ENCODE peak calls at places on chromosomes 11 and 22, in four cellular contexts. One of them, this sample, is unnamed.

GRCh38 chr11:64592656-64593055 is 1.6 kb downstream of the SLC22A12 start:
- DNase-seq in K562: no peak
- DNase-seq in SK-N-SH: no peak
- DNase-seq in HepG2: no peak
- DNase-seq in this sample: no peak

GRCh38 chr11:103091024-103091423 is 936 bp downstream of the DCUN1D5 start:
- DNase-seq in HepG2: peak; percentile 12
- DNase-seq in SK-N-SH: peak; percentile 25
- DNase-seq in K562: peak; percentile 56
- DNase-seq in this sample: no peak

GRCh38 chr11:95544095-95544795 is 245.3 kb downstream of the FAM76B start:
- DNase-seq in K562: peak; percentile 32
- DNase-seq in SK-N-SH: no peak
- DNase-seq in HepG2: no peak
- DNase-seq in this sample: no peak

GRCh38 chr11:96307748-96308133 is 35.3 kb downstream of the MAML2 start:
- DNase-seq in K562: no peak
- DNase-seq in HepG2: no peak
- DNase-seq in SK-N-SH: no peak
- DNase-seq in this sample: peak; percentile 84

GRCh38 chr11:76607431-76607830 is 63.1 kb downstream of the LRRC32 start:
- DNase-seq in K562: no peak
- DNase-seq in HepG2: no peak
- DNase-seq in SK-N-SH: no peak
- DNase-seq in this sample: no peak

GRCh38 chr11:13294771-13295579 is 17.4 kb downstream of the BMAL1 start:
- DNase-seq in SK-N-SH: no peak
- DNase-seq in K562: no peak
- DNase-seq in HepG2: no peak
- DNase-seq in this sample: no peak

GRCh38 chr11:1307998-1308744 is 1.3 kb downstream of the TOLLIP start:
- DNase-seq in HepG2: no peak
- DNase-seq in K562: no peak
- DNase-seq in SK-N-SH: peak; percentile 14
- DNase-seq in this sample: no peak

GRCh38 chr22:21457023-21457787 is 10.0 kb upstream of the TMEM191C start:
- DNase-seq in SK-N-SH: no peak
- DNase-seq in HepG2: peak; percentile 65
- DNase-seq in K562: no peak
- DNase-seq in this sample: no peak

GRCh38 chr11:31646206-31646605 is 136.6 kb downstream of the ELP4 start:
- DNase-seq in HepG2: no peak
- DNase-seq in K562: no peak
- DNase-seq in SK-N-SH: no peak
- DNase-seq in this sample: no peak

GRCh38 chr11:64150481-64151239 is 15.3 kb downstream of the MACROD1 start:
- DNase-seq in K562: no peak
- DNase-seq in HepG2: no peak
- DNase-seq in SK-N-SH: no peak
- DNase-seq in this sample: no peak

GRCh38 chr11:10639350-10639749 is 54.2 kb downstream of the IRAG1 start:
- DNase-seq in K562: no peak
- DNase-seq in HepG2: no peak
- DNase-seq in SK-N-SH: no peak
- DNase-seq in this sample: no peak

GRCh38 chr11:70244698-70245097 is 25.8 kb upstream of the PPFIA1 start:
- DNase-seq in K562: no peak
- DNase-seq in SK-N-SH: no peak
- DNase-seq in HepG2: no peak
- DNase-seq in this sample: no peak

GRCh38 chr11:70326365-70326803 is 55.9 kb downstream of the PPFIA1 start:
- DNase-seq in HepG2: no peak
- DNase-seq in K562: no peak
- DNase-seq in SK-N-SH: no peak
- DNase-seq in this sample: no peak

GRCh38 chr11:77047007-77047927 is 13.1 kb downstream of the B3GNT6 start:
- DNase-seq in SK-N-SH: peak; percentile 82
- DNase-seq in HepG2: peak; percentile 91
- DNase-seq in K562: peak; percentile 93
- DNase-seq in this sample: peak; percentile 90

GRCh38 chr11:78690588-78690987 is 115.9 kb upstream of the NARS2 start:
- DNase-seq in K562: no peak
- DNase-seq in HepG2: no peak
- DNase-seq in SK-N-SH: no peak
- DNase-seq in this sample: no peak

GRCh38 chr11:20310137-20310536 is 53.4 kb upstream of the HTATIP2 start:
- DNase-seq in HepG2: no peak
- DNase-seq in SK-N-SH: no peak
- DNase-seq in K562: no peak
- DNase-seq in this sample: no peak

GRCh38 chr11:66264893-66265292 is 3.5 kb upstream of the RAB1B start:
- DNase-seq in HepG2: no peak
- DNase-seq in K562: peak; percentile 68
- DNase-seq in SK-N-SH: peak; percentile 59
- DNase-seq in this sample: no peak

GRCh38 chr11:80327971-80328614 is 887.3 kb upstream of the TENM4 start:
- DNase-seq in K562: no peak
- DNase-seq in SK-N-SH: no peak
- DNase-seq in HepG2: no peak
- DNase-seq in this sample: no peak

GRCh38 chr11:120801801-120802689 is 221.9 kb upstream of the TBCEL start:
- DNase-seq in SK-N-SH: peak; percentile 83
- DNase-seq in HepG2: peak; percentile 28
- DNase-seq in K562: peak; percentile 60
- DNase-seq in this sample: peak; percentile 32

GRCh38 chr11:109770323-109770722 is 322.9 kb upstream of the ZC3H12C start:
- DNase-seq in K562: no peak
- DNase-seq in SK-N-SH: peak; percentile 16
- DNase-seq in HepG2: no peak
- DNase-seq in this sample: no peak

GRCh38 chr11:2509481-2510001 is 64.7 kb downstream of the KCNQ1 start:
- DNase-seq in SK-N-SH: peak; percentile 21
- DNase-seq in HepG2: no peak
- DNase-seq in K562: no peak
- DNase-seq in this sample: no peak

GRCh38 chr22:48507171-48507570 is 1320.5 kb downstream of the BRD1 start:
- DNase-seq in SK-N-SH: no peak
- DNase-seq in HepG2: no peak
- DNase-seq in K562: no peak
- DNase-seq in this sample: no peak

GRCh38 chr11:2752923-2753322 is 53.1 kb upstream of the KCNQ1OT1 start:
- DNase-seq in SK-N-SH: no peak
- DNase-seq in K562: no peak
- DNase-seq in HepG2: no peak
- DNase-seq in this sample: no peak

GRCh38 chr11:67347964-67348749 is 5.2 kb downstream of the POLD4 start:
- DNase-seq in HepG2: no peak
- DNase-seq in K562: peak; percentile 81
- DNase-seq in SK-N-SH: peak; percentile 57
- DNase-seq in this sample: no peak

GRCh38 chr22:48627203-48627602 is 1200.5 kb downstream of the BRD1 start:
- DNase-seq in HepG2: no peak
- DNase-seq in K562: no peak
- DNase-seq in SK-N-SH: peak; percentile 70
- DNase-seq in this sample: no peak

GRCh38 chr22:32396746-32397145 is 15.3 kb downstream of the RTCB start:
- DNase-seq in K562: no peak
- DNase-seq in SK-N-SH: no peak
- DNase-seq in HepG2: no peak
- DNase-seq in this sample: no peak

GRCh38 chr11:65182258-65183170 is 786 bp downstream of the CAPN1 start:
- DNase-seq in SK-N-SH: no peak
- DNase-seq in HepG2: peak; percentile 34
- DNase-seq in K562: peak; percentile 59
- DNase-seq in this sample: peak; percentile 15

GRCh38 chr11:103652013-103652412 is 384.4 kb upstream of the DDI1 start:
- DNase-seq in SK-N-SH: no peak
- DNase-seq in HepG2: no peak
- DNase-seq in K562: no peak
- DNase-seq in this sample: no peak

GRCh38 chr11:45919806-45920530 is 2.3 kb upstream of the PEX16 start:
- DNase-seq in HepG2: peak; percentile 34
- DNase-seq in K562: no peak
- DNase-seq in SK-N-SH: peak; percentile 1
- DNase-seq in this sample: no peak

GRCh38 chr11:43399983-43400630 is 41.4 kb downstream of the TTC17 start:
- DNase-seq in K562: no peak
- DNase-seq in HepG2: no peak
- DNase-seq in SK-N-SH: no peak
- DNase-seq in this sample: no peak
- TF ChIP-seq ELF1 in K562: no peak
- TF ChIP-seq ELF1 in HepG2: no peak
- TF ChIP-seq ELF1 in SK-N-SH: no peak
- TF ChIP-seq ELF1 in this sample: no peak

DNA sequence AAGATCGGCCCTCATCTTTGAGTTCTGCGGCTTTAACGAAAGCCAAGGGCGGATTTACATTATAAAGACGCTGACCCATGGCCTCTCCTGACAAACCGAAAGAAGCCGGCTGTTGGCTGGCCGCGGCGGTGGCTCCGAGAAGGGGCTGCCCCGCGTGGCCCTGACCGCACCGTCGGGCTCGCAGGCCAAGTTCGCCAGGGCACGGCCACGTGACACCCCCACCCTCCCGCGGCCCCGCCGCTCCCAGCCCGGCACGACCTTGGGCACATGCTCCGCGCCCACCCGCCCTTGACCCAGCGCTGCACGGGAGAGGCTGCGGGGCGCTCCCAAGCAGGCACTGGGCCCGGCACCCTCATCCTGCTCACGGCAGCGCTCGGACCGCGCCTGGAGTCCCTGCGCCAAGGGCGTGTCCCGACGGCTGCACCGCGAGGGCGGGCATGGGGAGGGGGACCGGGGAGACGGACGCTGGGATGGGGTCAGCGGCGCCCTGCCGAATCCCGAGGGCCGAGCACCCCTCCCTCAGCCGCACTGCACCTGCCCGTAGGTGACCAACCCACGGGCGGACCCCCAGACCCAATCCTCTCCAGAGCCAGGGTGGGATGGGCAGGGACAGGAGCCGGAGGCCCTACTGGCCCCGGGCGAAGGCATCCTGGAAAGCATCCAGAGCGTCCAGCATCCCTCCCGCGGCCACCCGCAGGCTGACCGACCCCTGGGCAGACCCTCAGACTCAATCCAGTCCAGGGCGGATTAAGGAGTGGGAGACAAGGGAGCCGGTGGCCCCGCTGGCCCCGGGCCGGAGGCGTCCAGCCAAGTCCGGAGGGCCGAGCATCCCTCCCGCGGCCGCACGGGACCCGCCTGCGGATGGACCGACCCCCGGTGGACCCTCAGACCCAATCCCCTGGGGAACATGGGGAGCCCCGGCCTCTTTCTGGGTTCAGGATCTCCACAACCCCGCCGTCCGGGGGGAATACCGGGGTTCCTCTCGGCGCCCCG is 759 bp downstream of the CPT1A start:
- DNase-seq in SK-N-SH: peak; percentile 79
- DNase-seq in K562: peak; percentile 54
- DNase-seq in HepG2: no peak
- DNase-seq in this sample: no peak
- TF ChIP-seq SIN3A in SK-N-SH: no peak
- TF ChIP-seq SIN3A in K562: no peak
- TF ChIP-seq SIN3A in HepG2: no peak
- TF ChIP-seq SIN3A in this sample: no peak

DNA sequence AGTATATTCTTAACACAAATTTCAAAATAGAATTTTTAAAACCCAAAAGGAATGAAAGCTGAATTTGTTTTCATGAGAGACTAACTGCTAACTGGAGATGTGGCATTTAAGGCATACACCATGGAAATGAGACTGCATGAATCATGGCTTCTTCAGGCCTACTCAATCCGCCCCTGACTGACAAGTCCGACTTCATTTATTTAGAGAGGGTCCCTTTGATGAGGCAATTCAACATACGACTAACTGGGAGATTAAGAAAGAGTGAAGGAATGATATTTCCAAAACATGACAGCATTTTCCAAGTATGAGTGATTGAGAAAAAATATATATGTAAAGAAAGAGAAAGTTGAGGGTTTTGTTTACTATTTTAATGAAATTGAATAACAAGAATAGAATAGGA is 720.1 kb downstream of the DLG2 start:
- DNase-seq in SK-N-SH: no peak
- DNase-seq in K562: no peak
- DNase-seq in HepG2: no peak
- DNase-seq in this sample: no peak
- TF ChIP-seq ELF1 in SK-N-SH: no peak
- TF ChIP-seq ELF1 in K562: no peak
- TF ChIP-seq ELF1 in HepG2: no peak
- TF ChIP-seq ELF1 in this sample: no peak

GRCh38 chr11:108394744-108395284 is 72.5 kb downstream of the C11orf65 start:
- DNase-seq in K562: peak; percentile 42
- DNase-seq in HepG2: no peak
- DNase-seq in SK-N-SH: no peak
- DNase-seq in this sample: no peak
- TF ChIP-seq SIN3A in K562: no peak
- TF ChIP-seq SIN3A in HepG2: no peak
- TF ChIP-seq SIN3A in SK-N-SH: no peak
- TF ChIP-seq SIN3A in this sample: no peak

GRCh38 chr11:130237282-130238006 is 77.3 kb downstream of the ZBTB44 start:
- DNase-seq in K562: no peak
- DNase-seq in HepG2: no peak
- DNase-seq in SK-N-SH: no peak
- DNase-seq in this sample: no peak
- TF ChIP-seq ELF1 in K562: no peak
- TF ChIP-seq ELF1 in HepG2: no peak
- TF ChIP-seq ELF1 in SK-N-SH: no peak
- TF ChIP-seq ELF1 in this sample: no peak